ENCODE peak calls at places on chromosomes 4 and X, in nine cellular contexts. T, U, X, P, Z, Y, D, O and G are unnamed samples.

GRCh38 chrX:69128573-69128972 is 36.7 kb downstream of the PJA1 start:
- DNase-seq in T (no peak), U (no peak), X (no peak), P (no peak), Z (no peak), Y (peak; percentile 49), D (no peak), O (no peak), G (peak; percentile 56)

GRCh38 chrX:73262991-73263390 is 48.3 kb upstream of the NAP1L2 start:
- DNase-seq in T (no peak), U (no peak), X (no peak), P (peak; percentile 58), Z (peak; percentile 2), Y (no peak), D (no peak), O (peak; percentile 1), G (no peak)

GRCh38 chr4:151681085-151681484 is 79.7 kb downstream of the GATB start:
- DNase-seq in T (no peak), U (no peak), X (no peak), P (no peak), Z (no peak), Y (no peak), D (no peak), O (no peak), G (no peak)

GRCh38 chr4:108536577-108536976 is 83.8 kb upstream of the RPL34 start:
- DNase-seq in T (no peak), U (no peak), X (no peak), P (no peak), Z (peak; percentile 62), Y (no peak), D (no peak), O (no peak), G (no peak)

GRCh38 chr4:128310266-128310697 is 22.7 kb upstream of the PGRMC2 start:
- DNase-seq in T (no peak), U (no peak), X (no peak), P (no peak), Z (peak; percentile 32), Y (peak; percentile 58), D (no peak), O (no peak), G (no peak)

GRCh38 chrX:94204524-94204923 is 530.5 kb downstream of the FAM133A start:
- DNase-seq in T (no peak), U (no peak), X (no peak), P (no peak), Z (no peak), Y (no peak), D (no peak), O (no peak), G (no peak)

GRCh38 chr4:46250997-46251396 is 127.1 kb upstream of the GABRG1 start:
- DNase-seq in T (no peak), U (no peak), X (no peak), P (no peak), Z (no peak), Y (no peak), D (no peak), O (no peak), G (no peak)

GRCh38 chr4:19298998-19299397 is 952.7 kb upstream of the SLIT2 start:
- DNase-seq in T (peak; percentile 45), U (no peak), X (no peak), P (no peak), Z (peak; percentile 7), Y (no peak), D (no peak), O (no peak), G (no peak)

GRCh38 chr4:48653217-48654014 is 126.7 kb downstream of the FRYL start:
- DNase-seq in T (no peak), U (peak; percentile 47), X (no peak), P (no peak), Z (peak; percentile 73), Y (no peak), D (no peak), O (peak; percentile 7), G (peak; percentile 21)

GRCh38 chrX:85379174-85379907 is at the start of gene POF1B:
- DNase-seq in T (no peak), U (no peak), X (no peak), P (peak; percentile 81), Z (no peak), Y (peak; percentile 29), D (no peak), O (peak; percentile 3), G (no peak)

GRCh38 chr4:128858875-128859696 is 49.6 kb downstream of the JADE1 start:
- DNase-seq in T (no peak), U (no peak), X (peak; percentile 11), P (no peak), Z (peak; percentile 83), Y (no peak), D (no peak), O (no peak), G (peak; percentile 62)

GRCh38 chrX:129831486-129831885 is 12.2 kb downstream of the ZDHHC9 start:
- DNase-seq in T (no peak), U (no peak), X (no peak), P (no peak), Z (peak; percentile 9), Y (no peak), D (no peak), O (no peak), G (no peak)

GRCh38 chr4:113256946-113257345 is 207.5 kb downstream of the ANK2 start:
- DNase-seq in T (peak; percentile 49), U (no peak), X (no peak), P (no peak), Z (peak; percentile 18), Y (no peak), D (peak; percentile 64), O (no peak), G (no peak)

GRCh38 chr4:37890501-37891220 is at the start of gene TBC1D1:
- DNase-seq in T (no peak), U (peak; percentile 44), X (peak; percentile 64), P (peak; percentile 61), Z (no peak), Y (peak; percentile 44), D (no peak), O (no peak), G (peak; percentile 39)

GRCh38 chr4:2390146-2390545 is 28.3 kb downstream of the ZFYVE28 start:
- DNase-seq in T (no peak), U (no peak), X (no peak), P (no peak), Z (no peak), Y (no peak), D (no peak), O (no peak), G (no peak)

GRCh38 chr4:4443821-4444220 is 56.9 kb downstream of the NSG1 start:
- DNase-seq in T (no peak), U (no peak), X (no peak), P (no peak), Z (peak; percentile 59), Y (no peak), D (peak; percentile 25), O (no peak), G (peak; percentile 29)

GRCh38 chrX:119501511-119502148 is 33.4 kb downstream of the SLC25A5 start:
- DNase-seq in T (no peak), U (no peak), X (no peak), P (no peak), Z (no peak), Y (no peak), D (no peak), O (no peak), G (no peak)

GRCh38 chr4:38322709-38323108 is 341.3 kb upstream of the KLF3 start:
- DNase-seq in T (peak; percentile 75), U (no peak), X (no peak), P (no peak), Z (peak; percentile 84), Y (no peak), D (peak; percentile 47), O (no peak), G (peak; percentile 86)

GRCh38 chrX:18873189-18873791 is 110.6 kb downstream of the PHKA2 start:
- DNase-seq in T (peak; percentile 31), U (no peak), X (no peak), P (no peak), Z (peak; percentile 72), Y (no peak), D (peak; percentile 37), O (no peak), G (peak; percentile 30)

GRCh38 chrX:47179221-47179927 is 14.3 kb upstream of the UBA1 start:
- DNase-seq in T (no peak), U (no peak), X (no peak), P (no peak), Z (peak; percentile 55), Y (no peak), D (no peak), O (no peak), G (peak; percentile 77)

GRCh38 chrX:2228466-2228865 is 272.3 kb downstream of the DHRSX start:
- DNase-seq in T (no peak), U (no peak), X (no peak), P (no peak), Z (no peak), Y (no peak), D (no peak), O (no peak), G (no peak)

GRCh38 chr4:25970241-25970675 is 56.2 kb downstream of the SMIM20 start:
- DNase-seq in T (no peak), U (no peak), X (no peak), P (peak; percentile 55), Z (peak; percentile 55), Y (no peak), D (no peak), O (no peak), G (no peak)

GRCh38 chrX:53474707-53475106 is 40.5 kb upstream of the HSD17B10 start:
- DNase-seq in T (no peak), U (no peak), X (no peak), P (peak; percentile 69), Z (no peak), Y (no peak), D (no peak), O (no peak), G (no peak)

GRCh38 chr4:120055167-120055566 is 11.5 kb downstream of the MAD2L1 start:
- DNase-seq in T (no peak), U (no peak), X (no peak), P (peak; percentile 49), Z (no peak), Y (no peak), D (no peak), O (no peak), G (no peak)

GRCh38 chrX:64190136-64190740 is 15.3 kb downstream of the AMER1 start:
- DNase-seq in T (no peak), U (no peak), X (no peak), P (no peak), Z (no peak), Y (no peak), D (no peak), O (no peak), G (no peak)

GRCh38 chrX:71909956-71910355 is 689 bp upstream of the NHSL2 start:
- DNase-seq in T (no peak), U (no peak), X (no peak), P (no peak), Z (no peak), Y (peak; percentile 65), D (no peak), O (no peak), G (no peak)

GRCh38 chr4:111937368-111937767 is 207.9 kb upstream of the FAM241A start:
- DNase-seq in T (no peak), U (no peak), X (no peak), P (peak; percentile 52), Z (peak; percentile 36), Y (no peak), D (no peak), O (no peak), G (no peak)

GRCh38 chrX:47093248-47093647 is 15.0 kb downstream of the RGN start:
- DNase-seq in T (peak; percentile 11), U (no peak), X (no peak), P (peak; percentile 68), Z (peak; percentile 49), Y (no peak), D (no peak), O (no peak), G (peak; percentile 30)

GRCh38 chrX:45200741-45201234 is at the start of gene DIPK2B:
- DNase-seq in T (no peak), U (no peak), X (no peak), P (no peak), Z (no peak), Y (no peak), D (no peak), O (no peak), G (no peak)